ENCODE peak calls at places on chromosomes 3 and 15, in ten cellular contexts. W is NCI-H460; E is renal cortical epithelial cell; K is NCI-H1930; R is activated B cell treated with CpG ODN at 0.5 μM for 24 hours; O is H7; T is neuronal stem cell; H is left ventricle myocardium inferior; I is NCI-H1694; C is stimulated activated CD4-positive, alpha-beta T cell treated with anti-CD3 and anti-CD28 coated beads, Interleukin-15, amount 100 ng/mL, for 1 hour. F is an unnamed sample.

GRCh38 chr3:156630081-156630772 is 44.2 kb upstream of the TIPARP start:
- DNase-seq in W (no peak), E (peak), K (peak), R (no peak), O (peak), T (peak), H (no peak), I (no peak), C (no peak), F (no peak)

GRCh38 chr3:46537316-46537715 is 28.8 kb downstream of the LRRC2 start:
- DNase-seq in W (no peak), E (peak), K (no peak), R (no peak), O (no peak), T (no peak), H (no peak), I (no peak), C (no peak), F (no peak)

GRCh38 chr15:63198752-63199250 is 9.4 kb downstream of the RAB8B start:
- DNase-seq in W (peak), E (no peak), K (no peak), R (no peak), O (no peak), T (no peak), H (no peak), I (peak), C (no peak), F (no peak)

GRCh38 chr15:81338422-81339007 is 14.6 kb upstream of the STARD5 start:
- DNase-seq in W (no peak), E (peak), K (no peak), R (no peak), O (no peak), T (no peak), H (peak), I (no peak), C (no peak), F (no peak)

GRCh38 chr15:69629631-69630161 is 177.1 kb downstream of the RPLP1 start:
- DNase-seq in W (no peak), E (no peak), K (no peak), R (no peak), O (no peak), T (no peak), H (no peak), I (no peak), C (no peak), F (no peak)

GRCh38 chr3:59327324-59327939 is 277.6 kb upstream of the CFAP20DC start:
- DNase-seq in W (no peak), E (peak), K (no peak), R (no peak), O (no peak), T (peak), H (no peak), I (no peak), C (no peak), F (no peak)

GRCh38 chr3:46349484-46350261 is 4.2 kb upstream of the CCR2 start:
- DNase-seq in W (no peak), E (no peak), K (no peak), R (no peak), O (no peak), T (no peak), H (no peak), I (no peak), C (no peak), F (no peak)

GRCh38 chr3:58948018-58948417 is 101.8 kb downstream of the CFAP20DC start:
- DNase-seq in W (no peak), E (no peak), K (no peak), R (no peak), O (no peak), T (no peak), H (no peak), I (no peak), C (no peak), F (no peak)

GRCh38 chr15:73517566-73517965 is 74.6 kb downstream of the REC114 start:
- DNase-seq in W (no peak), E (no peak), K (no peak), R (no peak), O (peak), T (no peak), H (peak), I (no peak), C (no peak), F (peak)

GRCh38 chr3:167694121-167694520 is 40.4 kb upstream of the WDR49 start:
- DNase-seq in W (no peak), E (no peak), K (no peak), R (no peak), O (no peak), T (no peak), H (no peak), I (no peak), C (no peak), F (no peak)

GRCh38 chr15:95511680-95512079 is 818.8 kb upstream of the NR2F2 start:
- DNase-seq in W (no peak), E (no peak), K (no peak), R (no peak), O (no peak), T (no peak), H (no peak), I (no peak), C (no peak), F (no peak)